ENCODE peak calls at places on chromosomes 7 and 10, in nine cellular contexts. L, R, P, F, D, U, O, T and N are unnamed samples.

GRCh38 chr7:45579386-45579785 is 5.2 kb downstream of the ADCY1 start:
- DNase-seq in L (no peak), R (no peak), P (peak; percentile 58), F (no peak), D (no peak), U (no peak), O (no peak), T (no peak), N (no peak)

GRCh38 chr7:19116121-19117080 is 1.0 kb downstream of the TWIST1 start:
- DNase-seq in L (no peak), R (peak; percentile 32), P (peak; percentile 70), F (peak; percentile 85), D (peak; percentile 64), U (peak; percentile 59), O (no peak), T (no peak), N (peak; percentile 64)

GRCh38 chr10:116408716-116409115 is 18.9 kb upstream of the PNLIPRP3 start:
- DNase-seq in L (no peak), R (no peak), P (no peak), F (no peak), D (no peak), U (no peak), O (no peak), T (no peak), N (no peak)

GRCh38 chr10:123154943-123155505 is 822 bp downstream of the BUB3 start:
- DNase-seq in L (peak; percentile 66), R (peak; percentile 51), P (no peak), F (peak; percentile 82), D (peak; percentile 77), U (no peak), O (no peak), T (peak; percentile 52), N (peak; percentile 72)

GRCh38 chr7:49389866-49390265 is 383.6 kb upstream of the VWC2 start:
- DNase-seq in L (no peak), R (no peak), P (no peak), F (no peak), D (no peak), U (no peak), O (no peak), T (no peak), N (no peak)

GRCh38 chr7:129530881-129531391 is 28.6 kb downstream of the SMKR1 start:
- DNase-seq in L (no peak), R (no peak), P (no peak), F (no peak), D (peak; percentile 95), U (no peak), O (no peak), T (no peak), N (no peak)

GRCh38 chr7:153504288-153505075 is 547.7 kb upstream of the DPP6 start:
- DNase-seq in L (no peak), R (no peak), P (no peak), F (no peak), D (no peak), U (no peak), O (no peak), T (no peak), N (no peak)

GRCh38 chr7:108345710-108346336 is 110.4 kb downstream of the NRCAM start:
- DNase-seq in L (no peak), R (no peak), P (no peak), F (peak; percentile 60), D (no peak), U (no peak), O (no peak), T (no peak), N (no peak)

GRCh38 chr7:131945313-131945831 is 388.9 kb upstream of the PODXL start:
- DNase-seq in L (peak; percentile 51), R (peak; percentile 57), P (no peak), F (peak; percentile 93), D (peak; percentile 69), U (peak; percentile 59), O (peak; percentile 65), T (peak; percentile 42), N (no peak)

GRCh38 chr10:110774069-110775021 is 97.4 kb upstream of the PDCD4 start:
- DNase-seq in L (no peak), R (no peak), P (no peak), F (no peak), D (peak; percentile 92), U (peak; percentile 84), O (peak; percentile 23), T (no peak), N (no peak)

GRCh38 chr7:105009667-105010537 is 4.1 kb upstream of the KMT2E start:
- DNase-seq in L (no peak), R (no peak), P (no peak), F (no peak), D (peak; percentile 30), U (no peak), O (no peak), T (no peak), N (no peak)

GRCh38 chr10:88395677-88396076 is 187.4 kb downstream of the RNLS start:
- DNase-seq in L (no peak), R (no peak), P (no peak), F (no peak), D (peak; percentile 42), U (no peak), O (no peak), T (no peak), N (no peak)

GRCh38 chr7:151109094-151110048 is 23.1 kb downstream of the AGAP3 start:
- DNase-seq in L (peak; percentile 56), R (peak; percentile 67), P (peak; percentile 84), F (no peak), D (peak; percentile 71), U (no peak), O (no peak), T (no peak), N (no peak)

GRCh38 chr7:124489925-124490324 is 275.7 kb downstream of the GPR37 start:
- DNase-seq in L (no peak), R (no peak), P (no peak), F (no peak), D (no peak), U (no peak), O (no peak), T (no peak), N (no peak)